ENCODE peak calls at places on chromosomes 13 and 19, in five cellular contexts. T is AG04450, Y is nephron progenitor cell, B is progenitor cell of endocrine pancreas, W is GM13976. S is an unnamed sample.

GRCh38 chr19:343451-343931 is 1.1 kb downstream of the MIER2 start:
- DNase-seq in T (no peak), W (no peak), B (no peak), Y (no peak), S (no peak)

GRCh38 chr13:99465454-99465853 is 35.8 kb upstream of the TM9SF2 start:
- DNase-seq in T (no peak), Y (no peak), B (no peak), W (no peak), S (peak; percentile 56)

GRCh38 chr13:114124921-114125320 is 7.5 kb downstream of the RASA3 start:
- DNase-seq in B (no peak), Y (no peak), T (peak; percentile 58), W (peak; percentile 76), S (no peak)

GRCh38 chr13:36207672-36208071 is 6.7 kb downstream of the SOHLH2 start:
- DNase-seq in B (no peak), Y (no peak), T (no peak), W (no peak), S (no peak)

GRCh38 chr13:102881819-102882686 is 36.2 kb downstream of the ERCC5 start:
- DNase-seq in T (no peak), W (no peak), Y (no peak), B (no peak), S (no peak)

GRCh38 chr19:798415-799075 is 1.3 kb downstream of the PTBP1 start:
- DNase-seq in T (no peak), Y (no peak), W (no peak), B (no peak), S (no peak)

GRCh38 chr19:16860118-16860517 is 28.7 kb upstream of the F2RL3 start:
- DNase-seq in B (no peak), T (no peak), W (no peak), Y (no peak), S (no peak)

GRCh38 chr19:33514885-33515485 is 6.6 kb downstream of the PEPD start:
- DNase-seq in W (no peak), B (no peak), Y (no peak), T (no peak), S (peak; percentile 49)

GRCh38 chr13:93173656-93174055 is 53.0 kb upstream of the GPC6 start:
- DNase-seq in W (no peak), Y (no peak), T (no peak), B (no peak), S (no peak)

GRCh38 chr13:48155850-48156249 is 60.9 kb upstream of the MED4 start:
- DNase-seq in Y (no peak), T (no peak), W (no peak), B (no peak), S (no peak)

GRCh38 chr19:15635016-15635805 is 5.5 kb upstream of the CYP4F3 start:
- DNase-seq in W (no peak), Y (no peak), B (no peak), T (no peak), S (no peak)

GRCh38 chr13:45370922-45371406 is 30.0 kb upstream of the TPT1 start:
- DNase-seq in B (peak; percentile 65), Y (peak; percentile 82), W (peak; percentile 78), T (peak; percentile 73), S (peak; percentile 84)

GRCh38 chr13:71625183-71625582 is 241.8 kb downstream of the DACH1 start:
- DNase-seq in Y (no peak), W (no peak), T (no peak), B (no peak), S (no peak)

GRCh38 chr13:112771877-112772538 is 82.2 kb downstream of the ATP11A start:
- DNase-seq in T (no peak), Y (no peak), W (no peak), B (no peak), S (no peak)

GRCh38 chr19:14475251-14476073 is at the start of gene PTGER1:
- DNase-seq in Y (peak; percentile 55), W (peak; percentile 67), T (no peak), B (no peak), S (peak; percentile 54)

GRCh38 chr13:96238861-96239260 is 149.0 kb downstream of the HS6ST3 start:
- DNase-seq in T (no peak), W (no peak), Y (no peak), B (no peak), S (no peak)

GRCh38 chr19:6723108-6723618 is 2.7 kb upstream of the C3 start:
- DNase-seq in B (no peak), T (no peak), W (no peak), Y (no peak), S (no peak)

GRCh38 chr13:99657848-99658265 is 156.6 kb downstream of the TM9SF2 start:
- DNase-seq in Y (peak; percentile 52), T (no peak), W (no peak), B (peak; percentile 34), S (peak; percentile 62)

GRCh38 chr19:42420055-42420544 is 7.1 kb downstream of the LIPE start:
- DNase-seq in B (no peak), W (peak; percentile 89), T (no peak), Y (peak; percentile 37), S (peak; percentile 66)

GRCh38 chr19:2569596-2570465 is 93.9 kb downstream of the GADD45B start:
- DNase-seq in W (no peak), B (no peak), T (no peak), Y (no peak), S (no peak)

GRCh38 chr13:110746443-110746842 is 32.9 kb downstream of the ING1 start:
- DNase-seq in Y (no peak), W (no peak), B (no peak), T (no peak), S (no peak)

GRCh38 chr19:20558011-20558410 is 7.6 kb downstream of the ZNF737 start:
- DNase-seq in Y (no peak), B (no peak), T (no peak), W (no peak), S (peak; percentile 40)

GRCh38 chr19:52398091-52398461 is 427 bp downstream of the ZNF528 start:
- DNase-seq in T (no peak), B (no peak), Y (no peak), W (no peak), S (peak; percentile 21)

GRCh38 chr19:19504754-19505668 is 10.3 kb downstream of the TSSK6 start:
- DNase-seq in W (no peak), B (no peak), Y (no peak), T (no peak), S (no peak)

GRCh38 chr19:53864308-53864836 is 3.3 kb upstream of the MYADM start:
- DNase-seq in Y (no peak), T (no peak), B (no peak), W (peak; percentile 4), S (no peak)

GRCh38 chr13:66618702-66619101 is 611.4 kb downstream of the PCDH9 start:
- DNase-seq in T (peak; percentile 11), Y (no peak), B (no peak), W (peak; percentile 8), S (no peak)
- TF ChIP-seq CTCF in T (peak; percentile 69), Y (peak; percentile 39), B (peak; percentile 51), W (no peak), S (peak; percentile 65)

GRCh38 chr13:63636231-63636993 is 2220.8 kb upstream of the PCDH20 start:
- DNase-seq in Y (no peak), W (no peak), B (no peak), T (no peak), S (no peak)
- TF ChIP-seq CTCF in Y (no peak), W (no peak), B (peak; percentile 30), T (peak; percentile 32), S (peak; percentile 31)

DNA sequence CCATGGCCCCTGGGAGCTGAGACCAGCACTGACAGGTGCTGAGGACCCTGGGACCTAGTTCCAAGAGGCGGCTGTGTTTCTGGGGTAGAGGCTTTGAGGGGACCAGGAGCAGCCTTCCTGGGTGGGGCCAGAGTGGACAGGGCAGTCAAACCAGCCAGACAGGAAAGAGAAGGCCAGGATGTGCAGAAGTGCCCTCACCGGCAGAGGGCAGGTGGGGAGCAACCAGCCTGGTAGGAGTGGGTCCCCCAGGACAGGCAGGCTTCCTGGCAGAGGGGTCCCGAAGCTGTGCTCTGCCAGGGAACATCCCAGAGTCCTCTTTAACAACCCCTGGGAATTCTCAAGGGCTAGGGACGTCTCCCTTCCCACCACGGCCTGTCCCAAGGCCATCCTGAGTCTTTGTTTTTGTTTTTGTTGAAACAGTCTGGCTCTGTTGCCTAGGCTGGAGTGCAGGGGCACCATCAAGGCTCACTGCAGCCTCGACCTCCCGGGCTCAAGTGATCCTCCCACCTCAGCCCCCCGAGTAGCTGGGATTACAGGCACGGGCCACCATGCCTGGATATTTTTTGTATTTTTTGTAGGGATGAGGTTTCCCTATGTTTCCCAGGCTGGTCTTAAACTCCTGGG is 3.0 kb upstream of the HIPK4 start:
- DNase-seq in Y (no peak), B (no peak), W (no peak), T (no peak), S (no peak)
- TF ChIP-seq CTCF in Y (no peak), B (no peak), W (peak; percentile 20), T (no peak), S (no peak)

GRCh38 chr19:13103585-13103923 is 896 bp upstream of the LYL1 start:
- DNase-seq in Y (no peak), W (no peak), T (no peak), B (no peak), S (no peak)

GRCh38 chr19:13102666-13103584 is at the start of gene LYL1:
- DNase-seq in Y (peak; percentile 66), T (no peak), B (peak; percentile 46), W (peak; percentile 84), S (peak; percentile 59)

GRCh38 chr19:13103961-13104847 is 1.5 kb upstream of the LYL1 start:
- DNase-seq in W (peak; percentile 88), Y (peak; percentile 77), T (no peak), B (no peak), S (peak; percentile 77)

GRCh38 chr19:13102416-13102665 is 317 bp downstream of the LYL1 start:
- DNase-seq in B (no peak), W (no peak), Y (no peak), T (no peak), S (no peak)

GRCh38 chr19:13104848-13105646 is 2.4 kb upstream of the LYL1 start:
- DNase-seq in Y (no peak), T (no peak), B (no peak), W (peak; percentile 69), S (no peak)
- TF ChIP-seq CTCF in Y (no peak), T (no peak), B (no peak), W (no peak), S (peak; percentile 39)

GRCh38 chr19:47839913-47840312 is 18.2 kb downstream of the CRX start:
- DNase-seq in W (no peak), B (no peak), Y (peak; percentile 59), T (no peak), S (no peak)

GRCh38 chr19:47839411-47839810 is 17.7 kb downstream of the CRX start:
- DNase-seq in Y (peak; percentile 55), B (no peak), T (no peak), W (no peak), S (no peak)

GRCh38 chr19:47848425-47848824 is 10.6 kb upstream of the TPRX2 start:
- DNase-seq in Y (no peak), T (no peak), W (no peak), B (no peak), S (no peak)

DNA sequence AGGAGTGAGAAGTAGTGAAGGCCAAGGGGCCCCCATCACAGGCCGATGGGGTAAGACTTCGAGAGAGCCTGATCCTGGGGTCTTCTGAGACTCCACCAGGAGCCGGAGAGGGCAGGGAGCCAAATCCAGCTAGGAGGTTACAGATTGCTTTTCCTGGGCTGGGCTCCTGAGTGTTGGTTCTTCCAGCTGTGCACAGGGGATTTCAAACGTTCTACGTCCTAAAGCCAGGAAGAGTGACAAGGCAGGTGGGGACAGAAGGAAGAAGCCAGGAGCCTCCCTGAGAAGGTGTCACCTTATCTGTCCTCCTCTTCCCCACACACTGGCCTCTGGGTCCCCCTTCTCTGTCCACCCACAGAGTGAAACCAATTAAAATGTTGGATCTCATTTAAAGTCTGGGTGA is 16.1 kb upstream of the TPRX2 start:
- DNase-seq in B (no peak), W (no peak), T (no peak), Y (no peak), S (no peak)
- TF ChIP-seq CTCF in B (no peak), W (no peak), T (no peak), Y (no peak), S (no peak)

S was measured in glutamatergic neuron.